ENCODE peak calls at places on chromosomes 16 and 17, in four cellular contexts. One of them, this sample, is unnamed.

GRCh38 chr17:2137342-2138098 is 82.6 kb downstream of the HIC1 start:
- DNase-seq in endodermal cell: peak
- DNase-seq in GM20000: peak
- DNase-seq in A549: no peak
- DNase-seq in this sample: no peak

GRCh38 chr17:73929860-73930430 is 273.5 kb upstream of the RPL38 start:
- DNase-seq in endodermal cell: peak
- DNase-seq in A549: no peak
- DNase-seq in GM20000: no peak
- DNase-seq in this sample: no peak

GRCh38 chr17:43570518-43570928 is 24.4 kb upstream of the ETV4 start:
- DNase-seq in GM20000: no peak
- DNase-seq in A549: peak
- DNase-seq in endodermal cell: peak
- DNase-seq in this sample: no peak

GRCh38 chr17:49285716-49286115 is 55.1 kb upstream of the PHOSPHO1 start:
- DNase-seq in endodermal cell: peak
- DNase-seq in A549: no peak
- DNase-seq in GM20000: no peak
- DNase-seq in this sample: no peak

GRCh38 chr17:67421869-67422273 is 44.8 kb downstream of the PITPNC1 start:
- DNase-seq in GM20000: peak
- DNase-seq in endodermal cell: no peak
- DNase-seq in A549: peak
- DNase-seq in this sample: no peak

GRCh38 chr17:4310349-4311060 is 46.7 kb upstream of the ANKFY1 start:
- DNase-seq in endodermal cell: no peak
- DNase-seq in GM20000: no peak
- DNase-seq in A549: no peak
- DNase-seq in this sample: no peak

GRCh38 chr17:78131172-78132085 is 858 bp downstream of the TMC8 start:
- DNase-seq in endodermal cell: peak
- DNase-seq in A549: no peak
- DNase-seq in GM20000: peak
- DNase-seq in this sample: no peak

GRCh38 chr16:85477801-85478363 is 135.2 kb upstream of the GSE1 start:
- DNase-seq in endodermal cell: no peak
- DNase-seq in A549: no peak
- DNase-seq in GM20000: no peak
- DNase-seq in this sample: no peak

GRCh38 chr17:6413073-6413472 is 21.8 kb downstream of the AIPL1 start:
- DNase-seq in A549: peak
- DNase-seq in GM20000: peak
- DNase-seq in endodermal cell: no peak
- DNase-seq in this sample: no peak

GRCh38 chr17:15029469-15029868 is 235.7 kb downstream of the PMP22 start:
- DNase-seq in GM20000: no peak
- DNase-seq in endodermal cell: no peak
- DNase-seq in A549: no peak
- DNase-seq in this sample: no peak

GRCh38 chr17:60442271-60443201 is 20.2 kb downstream of the CHCT1 start:
- DNase-seq in endodermal cell: no peak
- DNase-seq in A549: no peak
- DNase-seq in GM20000: no peak
- DNase-seq in this sample: no peak

GRCh38 chr16:49503242-49504022 is 129.8 kb downstream of the C16orf78 start:
- DNase-seq in endodermal cell: no peak
- DNase-seq in A549: no peak
- DNase-seq in GM20000: no peak
- DNase-seq in this sample: no peak

GRCh38 chr17:6603746-6604325 is 36.7 kb downstream of the KIAA0753 start:
- DNase-seq in GM20000: no peak
- DNase-seq in A549: peak
- DNase-seq in endodermal cell: no peak
- DNase-seq in this sample: no peak

GRCh38 chr16:80317132-80318098 is 223.4 kb upstream of the DYNLRB2 start:
- DNase-seq in endodermal cell: peak
- DNase-seq in GM20000: no peak
- DNase-seq in A549: peak
- DNase-seq in this sample: peak

GRCh38 chr17:67531291-67531690 is 154.2 kb downstream of the PITPNC1 start:
- DNase-seq in A549: no peak
- DNase-seq in endodermal cell: peak
- DNase-seq in GM20000: peak
- DNase-seq in this sample: no peak

GRCh38 chr17:59746849-59747445 is 39.5 kb downstream of the VMP1 start:
- DNase-seq in endodermal cell: no peak
- DNase-seq in GM20000: peak
- DNase-seq in A549: peak
- DNase-seq in this sample: no peak

GRCh38 chr16:59259964-59260348 is 525.8 kb upstream of the GOT2 start:
- DNase-seq in A549: no peak
- DNase-seq in GM20000: no peak
- DNase-seq in endodermal cell: no peak
- DNase-seq in this sample: no peak

GRCh38 chr17:27543958-27544349 is 87.0 kb upstream of the LGALS9 start:
- DNase-seq in endodermal cell: no peak
- DNase-seq in A549: no peak
- DNase-seq in GM20000: no peak
- DNase-seq in this sample: no peak

GRCh38 chr17:27544350-27545131 is 86.4 kb upstream of the LGALS9 start:
- DNase-seq in GM20000: peak
- DNase-seq in endodermal cell: peak
- DNase-seq in A549: no peak
- DNase-seq in this sample: no peak

GRCh38 chr17:27547301-27547683 is 83.7 kb upstream of the LGALS9 start:
- DNase-seq in endodermal cell: no peak
- DNase-seq in GM20000: no peak
- DNase-seq in A549: no peak
- DNase-seq in this sample: no peak

GRCh38 chr17:27546624-27547300 is 84.2 kb upstream of the LGALS9 start:
- DNase-seq in A549: no peak
- DNase-seq in GM20000: no peak
- DNase-seq in endodermal cell: no peak
- DNase-seq in this sample: no peak

GRCh38 chr17:27545562-27546229 is 85.3 kb upstream of the LGALS9 start:
- DNase-seq in A549: no peak
- DNase-seq in endodermal cell: peak
- DNase-seq in GM20000: no peak
- DNase-seq in this sample: peak
- TF ChIP-seq CTCF in A549: no peak
- TF ChIP-seq CTCF in endodermal cell: no peak
- TF ChIP-seq CTCF in GM20000: no peak
- TF ChIP-seq CTCF in this sample: no peak

GRCh38 chr16:24409045-24409444 is 130.3 kb upstream of the RBBP6 start:
- DNase-seq in A549: peak
- DNase-seq in endodermal cell: peak
- DNase-seq in GM20000: peak
- DNase-seq in this sample: no peak
- TF ChIP-seq CTCF in A549: peak
- TF ChIP-seq CTCF in endodermal cell: peak
- TF ChIP-seq CTCF in GM20000: no peak
- TF ChIP-seq CTCF in this sample: peak

GRCh38 chr17:9928601-9929341 is 23.7 kb upstream of the RCVRN start:
- DNase-seq in A549: peak
- DNase-seq in GM20000: no peak
- DNase-seq in endodermal cell: peak
- DNase-seq in this sample: peak

GRCh38 chr17:9934354-9934753 is 29.3 kb upstream of the RCVRN start:
- DNase-seq in A549: no peak
- DNase-seq in GM20000: no peak
- DNase-seq in endodermal cell: no peak
- DNase-seq in this sample: no peak

GRCh38 chr17:9929873-9930272 is 24.8 kb upstream of the RCVRN start:
- DNase-seq in GM20000: no peak
- DNase-seq in endodermal cell: no peak
- DNase-seq in A549: no peak
- DNase-seq in this sample: no peak

GRCh38 chr17:9932481-9932880 is 27.4 kb upstream of the RCVRN start:
- DNase-seq in A549: peak
- DNase-seq in endodermal cell: no peak
- DNase-seq in GM20000: no peak
- DNase-seq in this sample: no peak

DNA sequence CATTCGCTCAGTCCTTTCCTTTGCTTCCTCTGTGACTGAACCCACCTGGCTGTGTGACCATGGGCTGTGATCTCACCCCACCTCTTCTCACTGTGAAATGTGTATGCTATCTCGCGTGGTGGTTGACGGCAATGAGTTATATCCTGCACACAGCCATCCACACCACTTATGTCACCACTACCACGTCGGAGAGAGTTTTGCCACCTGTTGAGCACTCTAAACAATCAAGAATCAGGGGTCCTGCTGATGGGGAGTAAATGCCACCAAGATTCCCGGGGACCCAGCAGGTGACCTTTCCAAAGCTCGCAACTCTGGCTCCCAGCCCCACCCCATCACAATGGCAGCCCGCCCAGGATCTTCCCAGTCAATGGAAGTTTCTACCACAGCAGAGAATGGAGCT is 26.1 kb upstream of the RCVRN start:
- DNase-seq in A549: no peak
- DNase-seq in endodermal cell: no peak
- DNase-seq in GM20000: no peak
- DNase-seq in this sample: no peak
- TF ChIP-seq CTCF in A549: no peak
- TF ChIP-seq CTCF in endodermal cell: no peak
- TF ChIP-seq CTCF in GM20000: no peak
- TF ChIP-seq CTCF in this sample: no peak

GRCh38 chr17:7856081-7856791 is 1.1 kb downstream of the NAA38 start:
- DNase-seq in GM20000: no peak
- DNase-seq in endodermal cell: peak
- DNase-seq in A549: no peak
- DNase-seq in this sample: peak

GRCh38 chr17:7857724-7858486 is at the start of gene CYB5D1:
- DNase-seq in A549: peak
- DNase-seq in endodermal cell: peak
- DNase-seq in GM20000: peak
- DNase-seq in this sample: peak

GRCh38 chr17:7855643-7856080 is 796 bp downstream of the TMEM88 start:
- DNase-seq in A549: no peak
- DNase-seq in endodermal cell: no peak
- DNase-seq in GM20000: no peak
- DNase-seq in this sample: no peak

GRCh38 chr17:7858487-7858832 is 657 bp downstream of the CYB5D1 start:
- DNase-seq in endodermal cell: peak
- DNase-seq in GM20000: no peak
- DNase-seq in A549: peak
- DNase-seq in this sample: peak

GRCh38 chr17:7856840-7857723 is at the start of gene NAA38:
- DNase-seq in A549: peak
- DNase-seq in GM20000: peak
- DNase-seq in endodermal cell: peak
- DNase-seq in this sample: peak
- TF ChIP-seq CTCF in A549: peak
- TF ChIP-seq CTCF in GM20000: peak
- TF ChIP-seq CTCF in endodermal cell: peak
- TF ChIP-seq CTCF in this sample: no peak

GRCh38 chr17:21286066-21286770 is 1.7 kb downstream of the MAP2K3 start:
- DNase-seq in endodermal cell: no peak
- DNase-seq in A549: peak
- DNase-seq in GM20000: no peak
- DNase-seq in this sample: peak
- TF ChIP-seq CTCF in endodermal cell: no peak
- TF ChIP-seq CTCF in A549: no peak
- TF ChIP-seq CTCF in GM20000: no peak
- TF ChIP-seq CTCF in this sample: no peak

This sample was measured in nephron progenitor cell.